ENCODE peak calls at places on chromosomes 13 and 19, in four cellular contexts. I is K562, O is HepG2, V is GM12878. M is an unnamed sample.

GRCh38 chr13:59099182-59099950 is 1064.4 kb downstream of the DIAPH3 start:
- DNase-seq in I (no peak), O (no peak), V (no peak), M (no peak)

GRCh38 chr13:79522583-79522982 is 41.6 kb downstream of the NDFIP2 start:
- DNase-seq in I (no peak), O (no peak), V (peak), M (no peak)

GRCh38 chr19:52516191-52516590 is 11.3 kb upstream of the ZNF808 start:
- DNase-seq in I (no peak), O (no peak), V (no peak), M (no peak)

GRCh38 chr19:30520735-30521479 is 148.7 kb downstream of the ZNF536 start:
- DNase-seq in I (no peak), O (no peak), V (no peak), M (no peak)

GRCh38 chr13:23427342-23428182 is 5.9 kb downstream of the SACS start:
- DNase-seq in I (no peak), O (peak), V (no peak), M (no peak)

GRCh38 chr13:39888865-39889810 is 233.7 kb downstream of the COG6 start:
- DNase-seq in I (no peak), O (no peak), V (no peak), M (no peak)

GRCh38 chr13:80313668-80314278 is 27.2 kb downstream of the SPRY2 start:
- DNase-seq in I (no peak), O (no peak), V (no peak), M (no peak)

GRCh38 chr19:8663920-8664670 is 33.7 kb downstream of the NFILZ start:
- DNase-seq in I (peak), O (no peak), V (no peak), M (no peak)

GRCh38 chr13:38680912-38681311 is 6.0 kb upstream of the FREM2 start:
- DNase-seq in I (no peak), O (no peak), V (no peak), M (no peak)

GRCh38 chr13:88919970-88920628 is 1248.9 kb downstream of the SLITRK5 start:
- DNase-seq in I (no peak), O (no peak), V (peak), M (no peak)

GRCh38 chr19:20038358-20039202 is 725 bp downstream of the ZNF682 start:
- DNase-seq in I (no peak), O (no peak), V (no peak), M (no peak)

GRCh38 chr19:10431943-10432735 is 11.8 kb downstream of the PDE4A start:
- DNase-seq in I (peak), O (no peak), V (no peak), M (peak)

GRCh38 chr19:6012416-6013170 is 34.7 kb upstream of the RANBP3 start:
- DNase-seq in I (no peak), O (no peak), V (no peak), M (no peak)

GRCh38 chr13:89695343-89696257 is 1651.9 kb upstream of the MIR17HG start:
- DNase-seq in I (no peak), O (peak), V (no peak), M (peak)

GRCh38 chr19:35908977-35909683 is 1.0 kb upstream of the TYROBP start:
- DNase-seq in I (peak), O (no peak), V (no peak), M (no peak)

GRCh38 chr19:54462072-54462712 is 1.4 kb downstream of the LENG9 start:
- DNase-seq in I (no peak), O (no peak), V (no peak), M (no peak)

GRCh38 chr13:113897966-113898365 is 34.1 kb upstream of the GAS6 start:
- DNase-seq in I (no peak), O (no peak), V (no peak), M (no peak)

GRCh38 chr13:76425930-76426329 is 460.3 kb downstream of the KCTD12 start:
- DNase-seq in I (no peak), O (no peak), V (no peak), M (no peak)

GRCh38 chr13:26022538-26023292 is 29.1 kb downstream of the SHISA2 start:
- DNase-seq in I (no peak), O (no peak), V (no peak), M (no peak)

GRCh38 chr19:21482863-21483276 is 22.5 kb upstream of the ZNF429 start:
- DNase-seq in I (peak), O (peak), V (no peak), M (peak)

GRCh38 chr13:109584844-109585361 is 201.5 kb downstream of the IRS2 start:
- DNase-seq in I (no peak), O (no peak), V (no peak), M (no peak)

GRCh38 chr19:48900477-48901452 is 653 bp downstream of the NUCB1 start:
- DNase-seq in I (peak), O (peak), V (no peak), M (no peak)

DNA sequence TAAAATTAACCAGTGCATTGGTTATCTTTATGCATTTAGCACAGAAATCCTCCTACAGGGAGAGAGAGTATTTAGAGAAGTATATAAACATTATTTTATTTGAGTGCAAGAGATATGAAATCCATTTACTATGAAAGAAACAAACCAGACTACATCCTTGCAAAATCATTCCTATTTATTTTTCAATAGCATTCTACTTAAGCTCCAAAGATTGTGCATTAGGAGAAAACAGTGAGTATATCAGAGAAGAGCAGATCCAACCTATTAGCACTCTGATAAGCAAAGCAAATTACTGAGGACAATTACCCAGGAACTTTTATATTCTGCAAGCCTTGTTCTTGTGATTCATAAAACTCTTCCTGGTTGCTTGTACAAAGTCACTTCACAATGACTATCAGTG is 256.1 kb downstream of the FGF14 start:
- DNase-seq in I (no peak), O (no peak), V (no peak), M (no peak)
- TF ChIP-seq CREM in I (no peak), O (no peak), V (no peak), M (no peak)

GRCh38 chr19:39003188-39003587 is 27.6 kb upstream of the FBXO17 start:
- DNase-seq in I (no peak), O (no peak), V (no peak), M (no peak)

GRCh38 chr19:39004403-39004802 is 27.9 kb downstream of the FBXO27 start:
- DNase-seq in I (no peak), O (no peak), V (no peak), M (no peak)

GRCh38 chr19:39001016-39001415 is 25.5 kb upstream of the FBXO17 start:
- DNase-seq in I (no peak), O (no peak), V (no peak), M (no peak)
- TF ChIP-seq CREM in I (no peak), O (no peak), V (no peak), M (no peak)

GRCh38 chr19:29492761-29493160 is 33.0 kb upstream of the VSTM2B start:
- DNase-seq in I (no peak), O (no peak), V (no peak), M (no peak)
- TF ChIP-seq CREM in I (no peak), O (no peak), V (no peak), M (no peak)

DNA sequence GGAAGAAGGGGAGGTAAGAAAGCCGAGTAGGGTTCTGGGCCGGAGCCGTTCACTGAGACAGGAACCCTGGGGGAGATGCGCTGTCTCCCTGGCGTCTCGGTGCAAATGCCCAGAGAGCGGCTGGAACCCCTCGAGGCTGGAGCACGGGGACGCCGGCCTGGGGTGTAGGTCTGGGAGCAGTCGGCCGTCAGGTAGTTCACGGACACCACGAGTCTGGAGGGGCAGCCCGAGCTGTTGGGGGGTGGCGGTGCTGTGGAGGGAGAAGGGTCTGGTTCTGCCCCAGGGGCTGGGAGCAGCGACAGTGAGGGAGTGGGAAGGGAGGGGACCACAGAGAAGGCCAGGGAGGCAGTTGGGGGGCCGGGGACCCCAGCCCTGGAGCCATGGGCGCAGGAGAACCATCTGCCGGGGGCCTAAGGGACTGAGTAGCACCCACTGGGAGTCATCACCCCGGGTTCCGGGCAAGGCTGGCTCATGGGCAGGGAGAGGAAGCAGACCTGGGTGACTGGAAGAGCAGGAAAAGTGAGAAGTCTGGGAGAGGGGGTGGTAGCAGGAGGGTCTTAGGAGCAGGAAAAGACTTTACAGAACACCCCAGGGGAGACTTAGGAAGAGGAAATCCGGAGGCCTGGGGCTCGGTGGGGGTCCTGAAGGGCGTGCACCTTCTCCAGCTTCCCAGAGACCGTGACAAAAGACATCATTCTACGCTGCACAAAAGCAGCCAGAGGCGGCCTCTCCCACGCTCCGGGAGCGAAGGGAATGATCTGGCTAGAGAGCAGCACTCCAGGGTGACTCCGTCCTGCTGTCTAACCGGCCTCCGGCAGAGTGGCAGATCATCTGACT is 173.1 kb upstream of the SOX1 start:
- DNase-seq in I (no peak), O (no peak), V (no peak), M (peak)
- TF ChIP-seq CREM in I (no peak), O (no peak), V (no peak), M (no peak)

DNA sequence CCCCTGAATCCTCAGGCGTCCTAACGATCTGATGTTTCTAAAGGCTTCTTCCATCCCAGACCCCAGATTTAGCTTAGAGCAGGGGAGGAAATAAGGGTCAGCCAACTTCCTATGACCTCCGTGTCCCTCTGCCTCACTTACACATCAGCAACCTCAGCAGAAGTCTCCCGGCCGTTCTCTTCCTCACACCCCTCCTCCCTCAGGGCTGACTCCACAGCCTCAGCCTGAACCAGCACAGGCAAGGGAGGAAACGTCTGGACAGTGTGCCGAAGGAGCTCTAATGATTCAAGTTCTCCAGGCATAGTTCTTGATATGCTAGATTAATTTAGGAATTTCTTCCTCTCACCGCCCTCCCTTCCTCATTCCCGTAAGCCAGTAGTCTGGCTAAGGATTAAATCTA is 121.4 kb downstream of the NUFIP1 start:
- DNase-seq in I (no peak), O (no peak), V (no peak), M (no peak)
- TF ChIP-seq CREM in I (no peak), O (no peak), V (no peak), M (no peak)

GRCh38 chr13:51130348-51130747 is 19.3 kb upstream of the C13orf42 start:
- DNase-seq in I (no peak), O (no peak), V (no peak), M (no peak)

GRCh38 chr13:51122868-51123267 is 11.8 kb upstream of the C13orf42 start:
- DNase-seq in I (no peak), O (peak), V (peak), M (no peak)

GRCh38 chr13:51125495-51126226 is 14.6 kb upstream of the C13orf42 start:
- DNase-seq in I (peak), O (peak), V (peak), M (peak)
- TF ChIP-seq CREM in I (no peak), O (no peak), V (no peak), M (no peak)

DNA sequence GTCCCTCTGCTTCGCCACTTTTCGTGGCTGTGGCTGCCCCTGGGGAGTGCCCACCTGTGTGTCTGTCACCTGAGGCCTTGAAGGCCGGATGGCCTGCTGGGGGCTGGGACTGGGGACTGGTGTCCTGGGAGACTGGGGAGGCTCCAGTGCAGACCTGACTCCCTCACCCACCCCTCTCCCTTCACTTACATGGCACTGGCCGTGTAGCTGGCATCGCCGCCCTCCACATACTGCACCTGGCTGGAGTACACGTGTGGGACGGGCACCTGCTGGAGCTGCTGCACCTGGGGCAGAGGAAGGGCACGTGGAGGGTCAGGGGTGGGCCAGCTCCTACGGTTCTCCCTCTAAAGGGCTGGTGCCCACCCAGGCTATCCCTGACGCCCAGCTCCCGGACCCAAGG is 25.5 kb downstream of the DCAF15 start:
- DNase-seq in I (no peak), O (no peak), V (no peak), M (no peak)
- TF ChIP-seq CREM in I (no peak), O (no peak), V (no peak), M (no peak)

GRCh38 chr19:4267101-4267900 is 11.8 kb upstream of the SHD start:
- DNase-seq in I (peak), O (peak), V (no peak), M (peak)
- TF ChIP-seq CREM in I (peak), O (no peak), V (no peak), M (no peak)

DNA sequence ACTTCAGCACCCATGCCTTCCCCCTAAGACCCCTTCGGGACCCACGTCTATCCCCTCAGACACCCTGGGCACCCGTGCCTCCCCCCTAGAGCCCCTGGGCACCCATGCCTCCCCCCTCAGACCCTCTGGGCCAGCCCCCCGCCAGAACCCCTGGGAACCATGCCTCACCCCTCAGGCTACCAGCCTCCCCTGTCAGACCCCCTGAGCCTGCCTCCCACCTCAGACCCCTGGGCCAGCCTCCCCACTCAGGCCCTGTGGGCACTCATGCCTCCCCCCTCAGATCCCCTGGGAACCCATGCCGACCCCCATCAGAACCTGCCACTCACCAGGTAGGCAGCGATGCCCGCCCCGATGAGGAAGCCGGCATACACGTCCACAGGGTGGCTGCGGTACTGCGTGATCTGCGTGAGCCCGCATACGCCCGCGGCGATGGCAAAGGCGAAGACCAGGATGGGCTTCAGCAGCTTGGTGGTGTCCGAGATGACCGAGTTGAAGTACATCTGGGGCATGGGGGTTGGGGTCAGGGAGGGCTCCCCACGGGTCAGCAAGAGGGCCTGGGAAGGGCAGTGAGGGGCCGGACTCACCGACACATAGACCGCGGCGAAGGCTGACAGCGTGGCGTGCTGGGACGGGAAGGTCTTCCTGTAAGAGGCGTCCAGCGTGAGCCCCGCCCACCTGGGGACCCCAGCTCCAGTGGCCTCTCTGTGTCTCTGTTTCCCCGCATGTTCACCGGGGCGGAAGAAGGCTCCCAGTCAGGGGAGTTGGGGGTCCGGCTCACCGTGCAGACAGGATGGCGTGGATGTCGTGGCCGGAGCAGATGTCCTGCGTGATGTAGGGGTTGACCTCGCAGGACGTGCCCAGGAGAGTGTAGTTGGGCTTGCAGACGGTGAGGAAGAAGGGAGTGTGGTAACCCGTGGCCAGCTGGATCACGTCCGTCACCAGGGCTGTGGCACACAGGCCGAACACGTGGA is 7.4 kb downstream of the PLPPR3 start:
- DNase-seq in I (no peak), O (no peak), V (no peak), M (no peak)
- TF ChIP-seq CREM in I (no peak), O (no peak), V (no peak), M (no peak)

M was measured in WTC11.